ENCODE peak calls at places on chromosomes 12 and 14, in five cellular contexts. I is GM12878, Q is HepG2, E is K562, L is GM12891. G is an unnamed sample.

GRCh38 chr12:106070147-106070546 is 68.6 kb downstream of the NUAK1 start:
- DNase-seq in I (no peak), E (no peak), L (no peak), Q (no peak), G (no peak)

GRCh38 chr12:50110127-50110761 is 1.8 kb upstream of the COX14 start:
- DNase-seq in Q (peak; percentile 86), E (peak; percentile 83), L (no peak), I (peak; percentile 50), G (peak; percentile 52)

GRCh38 chr12:104569348-104570173 is 112.8 kb downstream of the CHST11 start:
- DNase-seq in Q (no peak), E (no peak), I (peak; percentile 88), L (peak; percentile 26), G (no peak)

GRCh38 chr14:95635051-95635450 is 51.2 kb upstream of the TCL1B start:
- DNase-seq in I (no peak), L (no peak), Q (no peak), E (no peak), G (no peak)

GRCh38 chr12:87801860-87802720 is 227.1 kb downstream of the C12orf50 start:
- DNase-seq in E (no peak), Q (no peak), L (no peak), I (no peak), G (no peak)

GRCh38 chr14:93923586-93923985 is 3.6 kb upstream of the FAM181A start:
- DNase-seq in L (no peak), E (no peak), I (no peak), Q (no peak), G (no peak)

GRCh38 chr14:93797071-93797470 is 8.8 kb upstream of the PRIMA1 start:
- DNase-seq in L (no peak), I (no peak), E (no peak), Q (no peak), G (no peak)

GRCh38 chr12:98137278-98137677 is 378.1 kb upstream of the TMPO start:
- DNase-seq in E (no peak), L (no peak), I (no peak), Q (no peak), G (no peak)

GRCh38 chr12:47397664-47398281 is 308.1 kb downstream of the RPAP3 start:
- DNase-seq in Q (peak; percentile 36), I (no peak), E (peak; percentile 32), L (no peak), G (no peak)

GRCh38 chr12:91617830-91618229 is 435.2 kb upstream of the DCN start:
- DNase-seq in E (no peak), I (no peak), L (no peak), Q (no peak), G (no peak)

GRCh38 chr12:71476513-71476912 is 36.9 kb downstream of the LGR5 start:
- DNase-seq in E (no peak), Q (no peak), L (no peak), I (no peak), G (no peak)

GRCh38 chr12:49527361-49528130 is 11.3 kb upstream of the KCNH3 start:
- DNase-seq in E (no peak), L (no peak), Q (no peak), I (no peak), G (no peak)

GRCh38 chr14:35335388-35336092 is 43.4 kb downstream of the PSMA6 start:
- DNase-seq in E (no peak), I (no peak), Q (peak; percentile 86), L (no peak), G (no peak)

GRCh38 chr14:21309238-21309636 is 29.4 kb downstream of the RPGRIP1 start:
- DNase-seq in L (no peak), Q (no peak), E (no peak), I (no peak), G (no peak)

GRCh38 chr12:121804417-121805111 is 755 bp downstream of the SETD1B start:
- DNase-seq in E (peak; percentile 34), Q (peak; percentile 55), I (no peak), L (no peak), G (no peak)

GRCh38 chr14:95979339-95980042 is 59.7 kb upstream of the C14orf132 start:
- DNase-seq in L (no peak), Q (no peak), E (no peak), I (no peak), G (no peak)

GRCh38 chr14:50773632-50774541 is 57.1 kb downstream of the NIN start:
- DNase-seq in I (no peak), Q (peak; percentile 11), L (no peak), E (peak; percentile 62), G (no peak)

GRCh38 chr14:67622675-67623074 is 3.0 kb downstream of the ARG2 start:
- DNase-seq in I (no peak), E (peak; percentile 52), L (no peak), Q (peak; percentile 85), G (no peak)

GRCh38 chr12:53990311-53991076 is 5.5 kb downstream of the HOXC10 start:
- DNase-seq in I (no peak), Q (no peak), L (no peak), E (no peak), G (no peak)

GRCh38 chr12:71216725-71217579 is 59.2 kb upstream of the TSPAN8 start:
- DNase-seq in L (no peak), E (peak; percentile 67), I (no peak), Q (peak; percentile 28), G (no peak)

GRCh38 chr12:68359669-68360068 is 27.5 kb upstream of the MDM1 start:
- DNase-seq in L (no peak), I (no peak), E (no peak), Q (no peak), G (no peak)

GRCh38 chr12:82688619-82689018 is 1.9 kb downstream of the TMTC2 start:
- DNase-seq in L (no peak), I (no peak), E (no peak), Q (no peak), G (no peak)

GRCh38 chr14:71243697-71244096 is 336.4 kb downstream of the PCNX1 start:
- DNase-seq in Q (no peak), L (no peak), I (no peak), E (no peak), G (no peak)

GRCh38 chr14:96783306-96784224 is 13.6 kb upstream of the VRK1 start:
- DNase-seq in I (no peak), E (no peak), Q (no peak), L (no peak), G (no peak)

GRCh38 chr14:91885113-91885712 is 17.9 kb upstream of the TC2N start:
- DNase-seq in E (no peak), L (no peak), I (no peak), Q (no peak), G (no peak)

DNA sequence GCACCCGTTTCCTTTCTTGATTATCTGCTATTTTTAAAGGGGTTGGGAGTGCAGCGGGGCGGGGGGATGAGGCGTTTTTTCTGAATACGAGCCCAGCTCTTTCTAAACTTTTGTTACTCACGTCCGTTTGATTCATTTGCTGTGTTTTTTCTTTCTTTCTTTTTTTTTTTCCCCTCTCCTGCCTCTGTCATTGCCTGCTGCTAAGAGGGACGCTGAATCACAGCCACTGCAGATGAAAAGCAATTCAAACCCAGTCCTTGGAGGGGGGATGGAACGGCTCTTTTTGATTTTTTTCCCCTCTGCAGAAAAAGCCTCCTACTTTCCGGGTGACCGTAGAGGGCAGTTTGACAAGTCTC is 606 bp upstream of the RASSF8 start:
- DNase-seq in Q (no peak), E (no peak), I (no peak), L (no peak), G (no peak)
- TF ChIP-seq TAF1 in Q (no peak), E (no peak), I (no peak), L (no peak), G (no peak)

DNA sequence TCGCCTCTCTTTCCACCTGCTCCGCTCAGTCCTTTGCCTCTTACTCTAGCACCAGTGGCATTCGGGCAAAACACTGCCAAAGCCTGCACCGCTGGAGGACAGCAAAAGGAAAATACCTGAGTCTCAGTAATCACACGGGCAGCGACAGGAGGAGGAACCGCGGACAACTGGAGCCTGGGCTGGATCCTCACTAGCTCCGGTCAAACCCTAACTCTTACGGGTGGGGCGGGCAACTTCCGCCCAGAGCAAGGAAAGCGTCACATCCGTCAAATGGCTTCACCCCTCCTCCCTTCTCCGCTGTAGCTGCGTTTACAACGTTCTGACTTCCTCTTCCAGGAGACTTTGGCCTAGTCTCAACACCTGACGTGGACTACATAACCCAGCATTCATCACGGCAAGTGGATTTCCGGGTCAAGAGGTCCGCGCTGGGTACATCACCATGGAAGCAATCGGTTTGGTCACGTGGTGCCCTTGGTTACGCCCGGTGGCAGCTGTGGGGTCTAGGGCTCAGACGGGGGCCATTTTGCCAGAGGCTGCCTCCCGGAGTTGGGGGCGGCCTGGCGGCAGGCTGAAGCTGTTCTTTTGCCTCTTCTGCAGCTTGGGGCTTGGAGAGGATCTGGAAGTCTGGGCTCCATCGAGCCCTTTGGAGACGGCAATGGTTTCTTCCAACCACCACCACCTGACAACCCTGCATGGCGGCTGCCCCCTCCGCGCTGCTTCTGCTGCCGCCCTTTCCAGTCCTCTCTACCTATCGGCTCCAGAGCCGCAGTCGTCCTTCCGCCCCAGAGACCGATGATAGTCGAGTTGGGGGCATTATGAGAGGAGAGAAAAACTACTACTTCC is at the start of the genes KLHL28 and TOGARAM1:
- DNase-seq in L (peak; percentile 69), I (peak; percentile 100), Q (peak; percentile 100), E (peak; percentile 88), G (peak; percentile 81)
- TF ChIP-seq POLR2A in L (peak; percentile 95), I (peak; percentile 93), Q (peak; percentile 95), E (peak; percentile 87), G (peak; percentile 96)

DNA sequence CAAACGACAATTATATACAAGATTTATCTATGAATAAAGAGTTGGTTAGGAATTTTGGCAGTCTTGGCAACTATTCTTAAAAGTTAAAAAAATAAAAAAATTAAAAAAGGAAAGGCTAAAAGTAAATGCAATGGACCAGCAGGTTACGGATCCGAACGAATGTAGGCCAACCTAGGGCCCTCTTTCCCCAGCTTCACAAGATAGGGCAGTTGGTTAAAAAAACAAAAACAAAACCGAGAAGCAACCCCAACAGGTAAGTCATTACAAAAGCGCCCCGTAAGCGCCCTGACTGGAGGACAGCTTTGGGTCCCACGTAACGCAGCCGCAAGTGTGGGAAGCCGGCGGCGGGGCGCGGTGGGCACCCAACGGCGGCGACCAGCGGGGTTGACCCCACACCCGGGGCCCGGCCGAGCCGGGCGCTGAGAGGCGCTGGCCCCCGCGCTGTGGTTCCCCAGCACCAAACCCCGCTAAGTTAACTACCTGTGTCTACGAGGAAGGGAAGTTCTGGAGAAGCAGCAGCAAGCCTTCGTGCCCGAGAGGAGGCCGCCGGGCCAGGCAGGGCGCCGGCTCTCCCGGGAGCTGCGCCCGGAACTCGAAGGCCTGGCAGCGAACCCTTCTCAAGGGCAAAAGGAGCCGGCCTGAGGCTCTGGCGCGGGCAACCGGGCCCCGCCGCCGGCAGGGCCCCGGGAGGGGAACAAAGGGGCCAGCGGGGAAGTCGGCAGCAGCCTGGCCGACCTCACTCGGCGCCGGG is 882 bp downstream of the HECTD1 start:
- DNase-seq in Q (peak; percentile 50), I (no peak), E (peak; percentile 17), L (peak; percentile 15), G (peak; percentile 23)
- TF ChIP-seq TAF1 in Q (no peak), I (no peak), E (no peak), L (peak; percentile 30), G (no peak)

GRCh38 chr12:2858334-2858733 is 1.5 kb upstream of the TEX52 start:
- DNase-seq in Q (no peak), L (no peak), E (no peak), I (no peak), G (no peak)
- TF ChIP-seq POLR2A in Q (no peak), L (no peak), E (no peak), I (no peak), G (peak; percentile 38)

DNA sequence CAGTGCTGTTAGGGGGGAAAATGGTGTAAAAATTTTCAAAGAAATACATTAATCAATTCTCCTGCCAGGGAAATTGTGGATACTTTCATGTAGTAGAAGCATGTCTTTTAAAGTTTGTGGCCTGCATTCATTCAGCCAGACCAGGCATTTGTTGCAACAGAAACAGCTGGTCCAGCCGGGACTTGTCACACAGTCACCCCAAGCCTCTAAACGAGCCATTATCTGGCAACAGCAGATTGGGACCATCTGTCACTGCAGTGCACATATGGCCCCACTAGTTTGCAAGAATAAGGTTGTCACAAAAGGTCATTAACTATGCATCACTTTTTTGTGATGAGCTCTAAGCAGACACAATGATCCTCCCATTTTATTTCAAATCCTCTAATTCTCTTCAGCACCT is 193.9 kb downstream of the PHLDA1 start:
- DNase-seq in E (peak; percentile 57), Q (no peak), I (no peak), L (no peak), G (no peak)
- TF ChIP-seq TAF1 in E (no peak), Q (no peak), I (no peak), L (no peak), G (no peak)